ENCODE peak calls at places on chromosome 20, in four cellular contexts. V is IMR-90, Q is HepG2, H is K562. A is an unnamed sample.
A peak's percentile ranks its signal among the peaks of the same experiment; 100 is the strongest.

GRCh38 chr20:50557549-50558134 is 47.5 kb downstream of the PTPN1 start:
- DNase-seq in H (no peak), V (no peak), Q (no peak), A (no peak)

GRCh38 chr20:23658989-23659609 is 21.3 kb upstream of the CST3 start:
- DNase-seq in H (no peak), Q (peak; percentile 89), V (no peak), A (no peak)

GRCh38 chr20:13009682-13010406 is 1.1 kb downstream of the SPTLC3 start:
- DNase-seq in Q (peak; percentile 63), H (no peak), V (peak; percentile 96), A (no peak)

GRCh38 chr20:46215913-46216707 is 92.2 kb downstream of the CDH22 start:
- DNase-seq in V (peak; percentile 28), Q (peak; percentile 55), H (peak; percentile 84), A (peak; percentile 22)

GRCh38 chr20:50663095-50663821 is 28.1 kb downstream of the RIPOR3 start:
- DNase-seq in H (no peak), V (no peak), Q (peak; percentile 84), A (no peak)

GRCh38 chr20:13929836-13930235 is 60.6 kb downstream of the SEL1L2 start:
- DNase-seq in V (no peak), Q (no peak), H (no peak), A (no peak)

GRCh38 chr20:17493173-17493572 is 38.0 kb downstream of the BFSP1 start:
- DNase-seq in Q (no peak), V (no peak), H (no peak), A (no peak)

GRCh38 chr20:14415492-14415891 is 78.1 kb upstream of the FLRT3 start:
- DNase-seq in V (no peak), H (no peak), Q (no peak), A (no peak)

GRCh38 chr20:40941023-40941655 is 87.5 kb upstream of the TOP1 start:
- DNase-seq in Q (no peak), H (no peak), V (no peak), A (no peak)

GRCh38 chr20:46283426-46283825 is 24.9 kb downstream of the CDH22 start:
- DNase-seq in V (no peak), Q (no peak), H (no peak), A (peak; percentile 35)

GRCh38 chr20:41170386-41171105 is 33.2 kb downstream of the PLCG1 start:
- DNase-seq in V (no peak), Q (no peak), H (no peak), A (no peak)

GRCh38 chr20:59159091-59159821 is 4.4 kb upstream of the ZNF831 start:
- DNase-seq in V (no peak), H (no peak), Q (no peak), A (no peak)

GRCh38 chr20:14963262-14963663 is 625.9 kb upstream of the FLRT3 start:
- DNase-seq in V (no peak), H (no peak), Q (peak; percentile 35), A (peak; percentile 80)

GRCh38 chr20:63310265-63310971 is 17.4 kb downstream of the COL20A1 start:
- DNase-seq in Q (no peak), H (no peak), V (peak; percentile 37), A (no peak)

GRCh38 chr20:51628533-51629398 is 86.2 kb upstream of the NFATC2 start:
- DNase-seq in V (peak; percentile 86), H (no peak), Q (peak; percentile 90), A (no peak)

GRCh38 chr20:46814366-46815232 is 80.0 kb upstream of the EYA2 start:
- DNase-seq in H (no peak), V (peak; percentile 87), Q (peak; percentile 72), A (peak; percentile 92)

GRCh38 chr20:62734881-62735280 is 26.2 kb downstream of the NTSR1 start:
- DNase-seq in Q (no peak), H (no peak), V (no peak), A (no peak)

GRCh38 chr20:22429175-22430153 is 154.9 kb downstream of the FOXA2 start:
- DNase-seq in H (no peak), V (no peak), Q (peak; percentile 98), A (no peak)

GRCh38 chr20:63956664-63957003 is 418 bp upstream of the UCKL1 start:
- DNase-seq in V (no peak), H (no peak), Q (no peak), A (no peak)

GRCh38 chr20:20832715-20833114 is 120.3 kb upstream of the RALGAPA2 start:
- DNase-seq in V (no peak), Q (no peak), H (no peak), A (no peak)

GRCh38 chr20:63652192-63652980 is 838 bp downstream of the STMN3 start:
- DNase-seq in H (peak; percentile 62), V (no peak), Q (peak; percentile 41), A (no peak)

GRCh38 chr20:17498181-17498580 is 33.0 kb downstream of the BFSP1 start:
- DNase-seq in H (no peak), V (peak; percentile 45), Q (no peak), A (no peak)

GRCh38 chr20:6576721-6577120 is 190.8 kb upstream of the BMP2 start:
- DNase-seq in Q (no peak), H (no peak), V (peak; percentile 12), A (no peak)

GRCh38 chr20:14481863-14482262 is 144.5 kb upstream of the FLRT3 start:
- DNase-seq in H (no peak), V (peak; percentile 92), Q (no peak), A (no peak)

GRCh38 chr20:35049776-35050352 is 42.7 kb downstream of the TRPC4AP start:
- DNase-seq in Q (no peak), H (no peak), V (no peak), A (peak; percentile 46)

GRCh38 chr20:35497320-35497719 is 32.1 kb downstream of the C20orf173 start:
- DNase-seq in H (no peak), V (no peak), Q (no peak), A (no peak)

GRCh38 chr20:11499235-11499634 is 418.5 kb upstream of the BTBD3 start:
- DNase-seq in Q (no peak), H (no peak), V (no peak), A (no peak)

GRCh38 chr20:45937765-45938164 is 3.3 kb downstream of the PCIF1 start:
- DNase-seq in V (peak; percentile 48), H (no peak), Q (no peak), A (no peak)

GRCh38 chr20:60306516-60306915 is 348.3 kb downstream of the CDH26 start:
- DNase-seq in V (no peak), Q (no peak), H (no peak), A (no peak)

GRCh38 chr20:2559641-2560040 is 23.3 kb downstream of the TMC2 start:
- DNase-seq in V (no peak), Q (no peak), H (no peak), A (no peak)

GRCh38 chr20:13205848-13206434 is 15.1 kb upstream of the ISM1 start:
- DNase-seq in V (no peak), H (no peak), Q (no peak), A (no peak)

GRCh38 chr20:828987-829386 is 4.5 kb upstream of the FAM110A start:
- DNase-seq in Q (no peak), H (peak; percentile 83), V (no peak), A (no peak)

GRCh38 chr20:64039293-64040160 is 3.5 kb downstream of the C20orf204 start:
- DNase-seq in H (no peak), V (no peak), Q (no peak), A (no peak)

DNA sequence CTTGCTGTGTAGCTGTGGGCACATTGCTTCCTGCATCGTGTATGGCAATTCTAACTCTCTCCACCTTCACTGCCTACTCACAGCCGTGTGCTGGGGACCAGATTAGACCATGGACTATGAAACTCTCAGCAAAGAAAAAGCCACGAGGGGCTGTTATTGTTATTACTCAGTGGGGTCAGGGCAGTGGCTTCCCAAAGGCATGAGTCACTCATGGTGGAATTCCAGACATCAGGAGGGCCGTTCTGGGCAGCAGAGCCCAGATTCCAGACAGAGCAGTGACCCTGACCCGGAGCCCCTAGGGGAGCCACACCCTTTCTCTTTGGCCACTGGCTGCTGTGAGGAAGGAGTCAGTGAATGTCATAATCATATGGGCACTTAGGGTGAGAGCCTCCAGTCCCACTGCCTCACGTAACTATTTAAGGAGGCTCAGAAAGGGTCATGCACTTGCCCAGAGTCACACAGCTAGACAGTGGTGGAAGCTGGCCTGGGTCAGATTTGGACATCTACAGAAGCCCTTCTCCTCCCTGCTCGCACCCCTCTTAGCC is 22.2 kb upstream of the CCN5 start:
- DNase-seq in Q (peak; percentile 97), H (no peak), V (peak; percentile 93), A (peak; percentile 96)
- TF ChIP-seq MAZ in Q (no peak), H (no peak), V (peak; percentile 56), A (no peak)

GRCh38 chr20:19026901-19027644 is 185.4 kb upstream of the SLC24A3 start:
- DNase-seq in V (no peak), Q (peak; percentile 15), H (no peak), A (no peak)

GRCh38 chr20:19027971-19028370 is 184.5 kb upstream of the SLC24A3 start:
- DNase-seq in V (no peak), Q (no peak), H (no peak), A (no peak)

GRCh38 chr20:19025430-19026120 is 186.9 kb upstream of the SLC24A3 start:
- DNase-seq in H (no peak), V (no peak), Q (no peak), A (no peak)

GRCh38 chr20:19024296-19025035 is 188.0 kb upstream of the SLC24A3 start:
- DNase-seq in Q (no peak), V (no peak), H (no peak), A (no peak)

GRCh38 chr20:19026121-19026878 is 186.1 kb upstream of the SLC24A3 start:
- DNase-seq in V (no peak), Q (no peak), H (no peak), A (no peak)
- TF ChIP-seq MAZ in V (no peak), Q (no peak), H (no peak), A (no peak)

GRCh38 chr20:47999166-47999565 is 213.9 kb upstream of the SULF2 start:
- DNase-seq in V (no peak), Q (no peak), H (no peak), A (no peak)

GRCh38 chr20:48003021-48003420 is 217.7 kb upstream of the SULF2 start:
- DNase-seq in V (no peak), H (no peak), Q (no peak), A (no peak)

GRCh38 chr20:48002517-48002970 is 217.3 kb upstream of the SULF2 start:
- DNase-seq in Q (no peak), V (no peak), H (no peak), A (no peak)

GRCh38 chr20:47995661-47996060 is 210.4 kb upstream of the SULF2 start:
- DNase-seq in H (no peak), Q (no peak), V (no peak), A (no peak)

DNA sequence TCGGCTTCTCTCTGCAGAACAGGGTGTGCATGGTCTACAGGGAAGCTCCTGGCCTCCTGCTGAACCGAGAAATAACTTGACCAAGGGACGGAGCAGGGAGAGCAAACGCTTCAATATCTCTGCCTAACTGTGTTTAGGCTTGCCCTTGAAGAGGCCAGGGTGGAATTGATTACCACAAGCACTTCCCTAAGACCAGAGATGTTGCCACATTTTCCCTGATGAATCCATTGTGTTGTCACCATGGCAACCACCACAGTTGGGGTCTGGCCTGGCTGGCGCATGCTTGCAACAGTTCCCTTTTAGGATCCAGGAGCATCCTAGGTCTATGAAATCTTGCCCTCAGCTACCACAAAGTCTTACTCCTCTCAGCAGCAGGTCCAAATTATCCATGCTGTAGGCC is 213.5 kb upstream of the SULF2 start:
- DNase-seq in V (no peak), H (no peak), Q (no peak), A (no peak)
- TF ChIP-seq MAZ in V (no peak), H (no peak), Q (no peak), A (no peak)

GRCh38 chr20:4261333-4262284 is 246.3 kb upstream of the RNF24 start:
- DNase-seq in H (no peak), V (peak; percentile 56), Q (no peak), A (no peak)
- TF ChIP-seq MAZ in H (no peak), V (no peak), Q (no peak), A (no peak)